ENCODE peak calls at places on chromosomes 11 and 22, in four cellular contexts. U is ascending aorta, C is OCI-LY7, Y is stomach. I is an unnamed sample.

GRCh38 chr11:43243901-43244300 is 67.9 kb upstream of the API5 start:
- DNase-seq in Y (no peak), U (no peak), C (no peak), I (no peak)

GRCh38 chr22:43152001-43152354 is 619 bp downstream of the TSPO start:
- DNase-seq in C (peak; percentile 23), Y (no peak), U (no peak), I (no peak)

GRCh38 chr11:128054323-128054910 is 532.9 kb downstream of the ETS1 start:
- DNase-seq in Y (no peak), U (no peak), C (no peak), I (peak; percentile 81)

GRCh38 chr11:12441081-12441801 is 63.9 kb downstream of the PARVA start:
- DNase-seq in U (no peak), C (no peak), Y (no peak), I (peak; percentile 73)

GRCh38 chr22:47439643-47440265 is 677.3 kb downstream of the TBC1D22A start:
- DNase-seq in U (no peak), Y (no peak), C (no peak), I (no peak)

GRCh38 chr11:67387074-67387473 is 4.7 kb upstream of the RAD9A start:
- DNase-seq in C (no peak), U (no peak), Y (no peak), I (no peak)

GRCh38 chr22:41532908-41533825 is 11.1 kb downstream of the POLR3H start:
- DNase-seq in C (peak; percentile 78), U (no peak), Y (peak; percentile 82), I (peak; percentile 36)

GRCh38 chr22:25722223-25723015 is 19.6 kb upstream of the MYO18B start:
- DNase-seq in C (no peak), U (no peak), Y (no peak), I (no peak)

GRCh38 chr11:75557649-75558494 is 4.2 kb upstream of the SERPINH1 start:
- DNase-seq in C (no peak), U (no peak), Y (no peak), I (peak; percentile 87)

GRCh38 chr11:74504100-74504691 is 10.7 kb upstream of the LIPT2 start:
- DNase-seq in U (no peak), Y (no peak), C (no peak), I (no peak)

GRCh38 chr11:85740464-85741400 is 54.7 kb upstream of the CCDC89 start:
- DNase-seq in U (no peak), Y (no peak), C (no peak), I (no peak)

GRCh38 chr11:16871368-16871767 is 132.9 kb downstream of the C11orf58 start:
- DNase-seq in C (no peak), U (no peak), Y (no peak), I (no peak)

GRCh38 chr11:44774131-44774530 is 47.4 kb downstream of the TSPAN18 start:
- DNase-seq in U (no peak), C (no peak), Y (peak; percentile 17), I (no peak)

GRCh38 chr11:132607575-132607974 is 924.7 kb downstream of the OPCML start:
- DNase-seq in Y (no peak), C (no peak), U (no peak), I (no peak)

GRCh38 chr11:2816941-2817421 is 68.6 kb downstream of the CDKN1C start:
- DNase-seq in Y (no peak), C (no peak), U (no peak), I (peak; percentile 80)

GRCh38 chr11:117815262-117815803 is 9.2 kb downstream of the FXYD2 start:
- DNase-seq in U (no peak), C (peak; percentile 83), Y (no peak), I (no peak)

GRCh38 chr22:27060188-27060587 is 402.8 kb downstream of the MIAT start:
- DNase-seq in Y (no peak), C (no peak), U (no peak), I (no peak)

GRCh38 chr11:27460571-27460970 is 12.0 kb downstream of the LGR4 start:
- DNase-seq in U (no peak), Y (no peak), C (no peak), I (no peak)

GRCh38 chr11:67732045-67732787 is 57.8 kb upstream of the ALDH3B2 start:
- DNase-seq in U (no peak), Y (no peak), C (peak; percentile 76), I (no peak)

GRCh38 chr11:57745206-57745605 is 3.9 kb downstream of the SELENOH start:
- DNase-seq in Y (no peak), C (no peak), U (no peak), I (no peak)

GRCh38 chr11:88979641-88980040 is 86.1 kb downstream of the GRM5 start:
- DNase-seq in C (no peak), Y (no peak), U (no peak), I (peak; percentile 5)

GRCh38 chr11:10931761-10932700 is 74.2 kb upstream of the ZBED5 start:
- DNase-seq in U (no peak), Y (no peak), C (no peak), I (no peak)

GRCh38 chr11:12284321-12285050 is 92.9 kb upstream of the PARVA start:
- DNase-seq in Y (peak; percentile 24), C (no peak), U (no peak), I (peak; percentile 51)

GRCh38 chr11:59559886-59560285 is 48.5 kb downstream of the OR4D9 start:
- DNase-seq in C (peak; percentile 11), Y (no peak), U (no peak), I (no peak)

GRCh38 chr22:30235687-30236170 is 10.8 kb downstream of the LIF start:
- DNase-seq in C (no peak), U (no peak), Y (no peak), I (no peak)

GRCh38 chr11:1005913-1006312 is 30.6 kb downstream of the MUC6 start:
- DNase-seq in U (no peak), Y (peak; percentile 74), C (no peak), I (no peak)

GRCh38 chr11:115284766-115285165 is 219.4 kb downstream of the CADM1 start:
- DNase-seq in U (no peak), C (no peak), Y (no peak), I (no peak)

GRCh38 chr22:22721681-22722309 is 77.4 kb downstream of the GGTLC2 start:
- DNase-seq in C (no peak), Y (no peak), U (no peak), I (peak; percentile 87)

GRCh38 chr22:19066531-19067271 is 55.5 kb downstream of the DGCR2 start:
- DNase-seq in Y (no peak), C (no peak), U (no peak), I (peak; percentile 67)

GRCh38 chr22:47597041-47597440 is 834.6 kb downstream of the TBC1D22A start:
- DNase-seq in U (no peak), C (no peak), Y (no peak), I (no peak)

GRCh38 chr11:65468874-65469333 is 29.9 kb upstream of the MALAT1 start:
- DNase-seq in C (peak; percentile 83), U (no peak), Y (peak; percentile 93), I (no peak)

GRCh38 chr11:47234669-47235075 is 13.9 kb downstream of the ACP2 start:
- DNase-seq in Y (peak; percentile 86), U (no peak), C (no peak), I (no peak)
- H3K4me3 ChIP-seq in Y (peak overlapping the region; percentile 26), U (no peak overlapping the region), C (no peak overlapping the region), I (no peak overlapping the region)

GRCh38 chr11:110376711-110377324 is 52.9 kb upstream of the FDX1 start:
- DNase-seq in Y (peak; percentile 82), U (peak; percentile 39), C (peak; percentile 68), I (peak; percentile 67)
- TF ChIP-seq CTCF in Y (peak; percentile 74), U (peak; percentile 71), C (peak; percentile 96), I (peak; percentile 82)

GRCh38 chr11:68973219-68973618 is 7.6 kb downstream of the MRGPRD start:
- DNase-seq in C (no peak), U (no peak), Y (no peak), I (no peak)
- H3K4me3 ChIP-seq in C (no peak overlapping the region), U (no peak overlapping the region), Y (no peak overlapping the region), I (no peak overlapping the region)

DNA sequence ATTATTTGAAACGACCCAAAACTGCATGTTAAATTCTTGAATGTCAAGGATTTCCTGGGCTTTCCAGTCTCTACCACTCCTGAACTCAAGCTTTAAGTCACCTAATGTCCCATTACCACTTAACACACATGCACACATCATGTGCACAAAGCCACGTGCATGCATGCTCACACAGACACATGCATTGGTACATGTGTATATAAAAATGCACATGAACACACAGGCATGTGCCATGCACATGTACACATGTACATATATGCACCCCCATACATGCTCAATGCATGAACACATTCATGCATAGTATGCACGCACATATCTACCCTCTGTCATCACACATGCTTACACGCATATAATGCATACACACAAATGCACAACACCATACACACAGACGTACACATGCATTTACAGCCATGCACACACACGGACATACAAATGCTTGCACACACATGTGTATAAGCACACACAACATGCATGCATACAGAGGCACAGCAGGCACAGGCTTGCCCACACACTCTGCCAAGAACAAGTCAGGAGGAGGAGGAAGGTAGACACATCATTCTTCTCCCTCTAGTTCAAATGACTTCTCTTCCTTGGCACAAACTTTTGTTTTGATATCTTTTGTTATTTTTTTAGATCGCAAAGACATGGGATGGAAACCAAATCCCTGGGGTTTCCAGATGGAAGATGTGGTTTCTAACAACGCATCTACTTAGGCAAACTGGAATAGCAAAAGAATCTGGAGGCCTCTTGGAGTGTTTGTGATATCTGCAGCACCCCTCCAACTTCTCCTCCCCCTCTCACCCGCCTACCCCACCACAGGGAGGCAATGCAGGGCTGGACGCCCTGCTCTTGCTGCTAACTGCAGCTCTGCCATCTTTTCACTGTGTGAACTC is 24.6 kb downstream of the RASD2 start:
- DNase-seq in Y (no peak), U (no peak), C (no peak), I (no peak)
- TF ChIP-seq CTCF in Y (no peak), U (no peak), C (no peak), I (no peak)

GRCh38 chr11:61342207-61342803 is 9.3 kb downstream of the TKFC start:
- DNase-seq in C (no peak), U (no peak), Y (no peak), I (no peak)
- H3K4me3 ChIP-seq in C (no peak overlapping the region), U (no peak overlapping the region), Y (no peak overlapping the region), I (no peak overlapping the region)

DNA sequence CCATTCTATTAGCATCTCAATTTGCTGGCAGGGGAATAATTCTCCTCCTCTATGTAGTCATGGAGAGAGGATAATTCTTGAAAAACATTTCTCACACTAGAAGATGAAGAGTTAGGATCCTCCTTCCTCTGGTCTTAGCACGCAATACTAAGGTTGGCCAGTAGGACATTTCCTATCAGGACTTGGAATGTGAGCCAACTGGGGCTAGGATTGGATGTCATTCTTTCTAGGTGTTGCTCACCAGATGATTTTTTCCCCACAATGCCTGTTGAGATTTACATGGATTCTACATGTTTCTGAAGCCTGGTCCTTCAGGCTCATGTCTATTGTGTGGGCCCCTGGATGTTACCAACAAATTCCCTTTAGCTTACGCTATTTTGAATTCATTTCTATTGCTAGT is 28.0 kb downstream of the SLN start:
- DNase-seq in U (no peak), C (peak; percentile 2), Y (no peak), I (no peak)
- TF ChIP-seq CTCF in U (no peak), C (peak; percentile 49), Y (peak; percentile 22), I (peak; percentile 29)

DNA sequence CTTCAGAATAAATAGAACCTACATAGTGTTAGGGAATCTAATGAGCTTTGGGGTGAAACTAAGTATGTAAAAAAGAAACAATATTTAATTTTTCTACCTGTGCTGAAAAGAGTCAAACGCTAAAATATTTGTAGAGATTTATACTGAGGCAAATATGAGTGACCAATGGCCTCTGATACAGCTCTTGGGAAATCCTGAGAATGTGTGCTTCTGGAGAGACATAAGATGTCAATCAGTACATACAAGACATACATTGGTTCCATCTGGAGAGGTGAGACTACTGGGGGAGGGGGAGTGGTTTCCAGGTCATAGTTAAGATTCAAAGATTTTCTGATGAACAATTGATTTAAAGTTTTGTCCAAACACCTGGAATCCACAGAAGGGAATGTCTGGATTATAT is 970 bp downstream of the ASRGL1 start:
- DNase-seq in C (no peak), Y (no peak), U (no peak), I (no peak)
- H3K4me3 ChIP-seq in C (peak overlapping the region; percentile 72), Y (peak overlapping the region; percentile 70), U (peak overlapping the region; percentile 77), I (no peak overlapping the region)